ENCODE peak calls at places on chromosomes 11 and 22, in four cellular contexts. One of them, this sample, is unnamed.

GRCh38 chr11:91220476-91221202 is 997.8 kb upstream of the CHORDC1 start:
- DNase-seq in HCT116: no peak
- DNase-seq in GM23338: no peak
- DNase-seq in hepatocyte: peak
- DNase-seq in this sample: no peak

GRCh38 chr11:131889760-131890620 is 519.6 kb downstream of the NTM start:
- DNase-seq in HCT116: no peak
- DNase-seq in hepatocyte: no peak
- DNase-seq in GM23338: peak
- DNase-seq in this sample: no peak

GRCh38 chr11:68934666-68935065 is 31.0 kb downstream of the IGHMBP2 start:
- DNase-seq in HCT116: no peak
- DNase-seq in hepatocyte: no peak
- DNase-seq in GM23338: no peak
- DNase-seq in this sample: no peak

GRCh38 chr22:48942698-48943566 is 884.7 kb downstream of the BRD1 start:
- DNase-seq in hepatocyte: no peak
- DNase-seq in GM23338: no peak
- DNase-seq in HCT116: no peak
- DNase-seq in this sample: no peak

GRCh38 chr11:106695506-106695905 is 322.8 kb downstream of the GUCY1A2 start:
- DNase-seq in HCT116: no peak
- DNase-seq in GM23338: no peak
- DNase-seq in hepatocyte: peak
- DNase-seq in this sample: no peak

GRCh38 chr22:42303304-42304020 is 33.0 kb upstream of the TCF20 start:
- DNase-seq in HCT116: no peak
- DNase-seq in GM23338: peak
- DNase-seq in hepatocyte: peak
- DNase-seq in this sample: no peak

GRCh38 chr22:21837184-21837979 is 30.1 kb downstream of the MAPK1 start:
- DNase-seq in GM23338: peak
- DNase-seq in hepatocyte: peak
- DNase-seq in HCT116: peak
- DNase-seq in this sample: no peak

GRCh38 chr11:44955019-44955738 is 4.5 kb upstream of the TP53I11 start:
- DNase-seq in HCT116: no peak
- DNase-seq in hepatocyte: peak
- DNase-seq in GM23338: no peak
- DNase-seq in this sample: no peak

GRCh38 chr11:62445314-62445740 is 26.5 kb downstream of the SCGB1A1 start:
- DNase-seq in GM23338: no peak
- DNase-seq in hepatocyte: no peak
- DNase-seq in HCT116: no peak
- DNase-seq in this sample: no peak

GRCh38 chr11:123253223-123253622 is 58.2 kb upstream of the CLMP start:
- DNase-seq in GM23338: peak
- DNase-seq in hepatocyte: no peak
- DNase-seq in HCT116: no peak
- DNase-seq in this sample: no peak
- TF ChIP-seq EZH2phosphoT487 in GM23338: no peak
- TF ChIP-seq EZH2phosphoT487 in hepatocyte: no peak
- TF ChIP-seq EZH2phosphoT487 in HCT116: no peak
- TF ChIP-seq EZH2phosphoT487 in this sample: no peak

DNA sequence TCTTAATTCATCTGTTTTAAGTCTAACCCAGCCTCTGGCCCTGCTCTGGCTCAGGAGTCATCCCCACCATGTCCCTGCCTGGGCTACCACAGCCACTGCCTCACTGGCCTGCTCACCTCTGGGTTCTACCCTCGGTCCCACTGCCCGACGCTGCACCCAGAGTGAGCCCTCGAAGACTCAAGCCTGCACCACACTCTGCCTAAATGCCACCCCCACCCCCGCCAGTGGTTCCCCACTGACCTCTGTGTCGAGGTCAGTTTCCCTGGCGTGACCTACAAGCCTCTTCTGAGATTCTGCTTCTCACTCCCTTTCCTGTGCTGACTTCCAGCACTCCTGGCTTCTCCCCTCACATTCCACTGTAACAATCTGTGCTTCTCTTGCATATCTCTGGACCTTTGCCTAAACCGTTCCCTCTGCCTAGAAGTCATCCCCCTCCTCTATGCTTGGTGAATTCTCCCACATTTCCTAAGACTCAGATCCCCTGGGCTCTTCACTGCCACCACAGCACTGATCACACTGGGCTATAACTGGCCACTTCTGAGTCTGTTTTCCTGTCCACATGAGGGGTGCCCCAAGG is 12.5 kb upstream of the PDE2A start:
- DNase-seq in GM23338: no peak
- DNase-seq in hepatocyte: no peak
- DNase-seq in HCT116: no peak
- DNase-seq in this sample: no peak
- H2AFZ ChIP-seq in GM23338: no peak
- H2AFZ ChIP-seq in hepatocyte: no peak
- H2AFZ ChIP-seq in HCT116: no peak
- H2AFZ ChIP-seq in this sample: no peak

DNA sequence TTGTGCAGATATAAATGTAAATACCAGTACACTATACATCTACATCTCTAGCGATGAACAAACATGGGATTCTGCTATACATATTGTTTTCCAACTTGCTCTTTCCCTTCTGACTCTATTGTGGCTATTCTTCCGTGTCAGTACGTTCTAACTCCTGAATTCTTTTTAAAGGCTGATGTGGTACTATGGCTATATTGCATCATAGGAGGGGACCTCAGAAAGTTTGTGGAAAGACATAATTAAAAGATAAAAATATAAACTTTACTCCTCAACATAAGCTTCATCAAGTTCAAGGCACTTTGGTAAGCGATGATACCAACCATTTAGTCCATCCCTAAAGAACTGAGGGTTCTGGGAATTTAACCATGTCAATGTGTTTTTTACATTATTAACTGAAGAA is 72.8 kb downstream of the LDLRAD3 start:
- DNase-seq in hepatocyte: no peak
- DNase-seq in GM23338: no peak
- DNase-seq in HCT116: no peak
- DNase-seq in this sample: no peak
- H3K4me2 ChIP-seq in hepatocyte: no peak
- H3K4me2 ChIP-seq in GM23338: no peak
- H3K4me2 ChIP-seq in HCT116: no peak
- H3K4me2 ChIP-seq in this sample: no peak

DNA sequence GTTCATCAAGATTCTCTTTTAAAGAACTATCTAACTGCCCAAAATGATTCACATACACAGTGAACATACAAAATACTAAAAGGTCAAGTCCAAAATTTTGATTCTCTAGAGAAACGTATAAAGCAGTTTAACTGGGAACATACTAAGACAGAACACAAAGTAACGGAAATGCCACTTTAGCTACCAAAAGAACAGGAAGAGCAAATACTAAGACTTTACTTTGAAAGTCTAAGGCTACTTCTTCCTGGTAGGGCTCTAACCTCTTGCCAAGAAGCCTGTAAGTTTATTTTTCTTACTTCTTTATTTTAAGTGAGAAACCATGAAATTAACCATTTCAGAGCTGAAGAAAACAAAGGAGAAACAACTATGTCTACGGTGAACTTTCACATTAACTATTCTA is 6.2 kb downstream of the PICALM start:
- DNase-seq in GM23338: peak
- DNase-seq in HCT116: no peak
- DNase-seq in hepatocyte: no peak
- DNase-seq in this sample: peak
- TF ChIP-seq EZH2phosphoT487 in GM23338: no peak
- TF ChIP-seq EZH2phosphoT487 in HCT116: no peak
- TF ChIP-seq EZH2phosphoT487 in hepatocyte: no peak
- TF ChIP-seq EZH2phosphoT487 in this sample: no peak

GRCh38 chr11:119415966-119416365 is 7.0 kb downstream of the THY1 start:
- DNase-seq in hepatocyte: no peak
- DNase-seq in HCT116: no peak
- DNase-seq in GM23338: no peak
- DNase-seq in this sample: no peak

GRCh38 chr11:119417726-119418540 is 5.0 kb downstream of the THY1 start:
- DNase-seq in hepatocyte: peak
- DNase-seq in HCT116: no peak
- DNase-seq in GM23338: peak
- DNase-seq in this sample: no peak

GRCh38 chr11:119418759-119419158 is 4.2 kb downstream of the THY1 start:
- DNase-seq in hepatocyte: no peak
- DNase-seq in GM23338: no peak
- DNase-seq in HCT116: no peak
- DNase-seq in this sample: no peak

GRCh38 chr11:119415517-119415916 is 7.5 kb downstream of the THY1 start:
- DNase-seq in hepatocyte: no peak
- DNase-seq in GM23338: no peak
- DNase-seq in HCT116: no peak
- DNase-seq in this sample: no peak

GRCh38 chr11:119416606-119417580 is 6.1 kb downstream of the THY1 start:
- DNase-seq in HCT116: no peak
- DNase-seq in GM23338: peak
- DNase-seq in hepatocyte: no peak
- DNase-seq in this sample: no peak
- H2AFZ ChIP-seq in HCT116: no peak
- H2AFZ ChIP-seq in GM23338: no peak
- H2AFZ ChIP-seq in hepatocyte: no peak
- H2AFZ ChIP-seq in this sample: no peak

GRCh38 chr22:35726933-35727332 is 9.3 kb downstream of the APOL5 start:
- DNase-seq in hepatocyte: no peak
- DNase-seq in GM23338: no peak
- DNase-seq in HCT116: no peak
- DNase-seq in this sample: peak
- H3K4me2 ChIP-seq in hepatocyte: no peak
- H3K4me2 ChIP-seq in GM23338: no peak
- H3K4me2 ChIP-seq in HCT116: no peak
- H3K4me2 ChIP-seq in this sample: peak

GRCh38 chr11:74682731-74683278 is 48.4 kb downstream of the CHRDL2 start:
- DNase-seq in HCT116: no peak
- DNase-seq in hepatocyte: no peak
- DNase-seq in GM23338: peak
- DNase-seq in this sample: no peak
- TF ChIP-seq EZH2phosphoT487 in HCT116: no peak
- TF ChIP-seq EZH2phosphoT487 in hepatocyte: no peak
- TF ChIP-seq EZH2phosphoT487 in GM23338: no peak
- TF ChIP-seq EZH2phosphoT487 in this sample: no peak

DNA sequence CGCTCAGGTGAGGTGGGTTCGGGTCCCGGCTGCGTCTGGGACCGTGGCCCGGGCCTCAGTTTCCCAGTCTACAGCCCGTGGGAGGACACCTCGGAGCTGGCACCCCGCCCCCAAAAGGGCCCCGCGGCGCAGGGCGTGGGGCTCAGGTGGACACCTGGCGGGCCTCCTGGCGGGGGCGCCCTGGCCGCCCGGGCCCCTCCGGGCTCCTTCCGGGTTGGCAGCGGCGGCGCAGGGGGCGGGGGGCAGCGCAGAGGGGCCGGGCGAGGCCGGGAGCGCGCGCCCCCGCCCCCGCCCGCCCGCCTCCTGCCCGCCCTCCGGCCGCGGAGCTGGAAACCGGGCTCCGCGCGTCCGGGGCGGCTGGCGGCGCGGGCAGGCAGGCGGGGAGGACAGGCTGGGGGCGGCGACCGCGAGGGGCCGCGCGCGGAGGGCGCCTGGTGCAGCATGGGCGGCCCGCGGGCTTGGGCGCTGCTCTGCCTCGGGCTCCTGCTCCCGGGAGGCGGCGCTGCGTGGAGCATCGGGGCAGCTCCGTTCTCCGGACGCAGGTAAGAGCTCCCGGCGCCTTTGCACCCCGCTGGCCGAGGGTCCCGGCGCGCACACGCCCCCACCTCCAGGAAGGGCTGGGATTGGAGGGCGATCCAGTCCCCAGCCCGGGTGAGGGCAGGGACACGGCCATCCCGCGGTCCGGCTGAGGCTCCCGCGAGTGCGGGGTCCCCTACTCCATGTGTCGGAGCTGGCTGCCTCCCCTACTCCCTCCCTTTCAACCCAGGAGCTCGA is at the start of gene EMID1:
- DNase-seq in hepatocyte: peak
- DNase-seq in GM23338: peak
- DNase-seq in HCT116: no peak
- DNase-seq in this sample: no peak
- H2AFZ ChIP-seq in hepatocyte: peak
- H2AFZ ChIP-seq in GM23338: peak
- H2AFZ ChIP-seq in HCT116: peak
- H2AFZ ChIP-seq in this sample: no peak

GRCh38 chr22:45919504-45920286 is 57.3 kb downstream of the WNT7B start:
- DNase-seq in hepatocyte: no peak
- DNase-seq in HCT116: no peak
- DNase-seq in GM23338: no peak
- DNase-seq in this sample: no peak

GRCh38 chr22:45917146-45917545 is 59.8 kb downstream of the WNT7B start:
- DNase-seq in GM23338: no peak
- DNase-seq in hepatocyte: no peak
- DNase-seq in HCT116: no peak
- DNase-seq in this sample: no peak

GRCh38 chr22:45917700-45918454 is 59.1 kb downstream of the WNT7B start:
- DNase-seq in GM23338: no peak
- DNase-seq in hepatocyte: no peak
- DNase-seq in HCT116: no peak
- DNase-seq in this sample: no peak

GRCh38 chr22:45916515-45916914 is 60.4 kb downstream of the WNT7B start:
- DNase-seq in GM23338: no peak
- DNase-seq in hepatocyte: no peak
- DNase-seq in HCT116: no peak
- DNase-seq in this sample: no peak

GRCh38 chr22:45918455-45919370 is 58.2 kb downstream of the WNT7B start:
- DNase-seq in hepatocyte: no peak
- DNase-seq in HCT116: no peak
- DNase-seq in GM23338: no peak
- DNase-seq in this sample: no peak
- H3K4me2 ChIP-seq in hepatocyte: no peak
- H3K4me2 ChIP-seq in HCT116: peak
- H3K4me2 ChIP-seq in GM23338: no peak
- H3K4me2 ChIP-seq in this sample: no peak

This sample was measured in OCI-LY7.